ENCODE peak calls at places on chromosomes 3 and 15, in six cellular contexts. P is mesendoderm, X is endodermal cell, O is mammary epithelial cell, A is GM23248, L is astrocyte. N is an unnamed sample. For H3K4me1, the result is how much of the 10 kb centered on the place peaks cover.

GRCh38 chr3:185688808-185689207 is 102.7 kb downstream of the SENP2 start:
- DNase-seq in P (peak), A (peak), X (peak), O (peak), L (peak), N (no peak)

GRCh38 chr3:9218514-9218846 is 31.0 kb downstream of the SRGAP3 start:
- DNase-seq in X (no peak), O (no peak), L (no peak), A (no peak), P (no peak), N (no peak)

GRCh38 chr3:97901327-97902295 is 70.6 kb downstream of the RIOX2 start:
- DNase-seq in X (no peak), A (peak), L (no peak), O (no peak), P (no peak), N (no peak)

GRCh38 chr15:81160312-81161214 is 26.5 kb downstream of the CFAP161 start:
- DNase-seq in O (peak), L (peak), X (no peak), A (peak), P (no peak), N (no peak)

GRCh38 chr15:39579487-39580116 is 1.3 kb upstream of the THBS1 start:
- DNase-seq in A (peak), P (peak), L (peak), O (peak), X (peak), N (no peak)

GRCh38 chr15:101633356-101633755 is 18.8 kb downstream of the TM2D3 start:
- DNase-seq in X (no peak), P (no peak), L (no peak), A (no peak), O (no peak), N (no peak)

GRCh38 chr3:192444096-192444790 is 283.1 kb downstream of the FGF12 start:
- DNase-seq in O (peak), L (peak), P (peak), X (peak), A (peak), N (peak)

GRCh38 chr3:16789344-16790100 is 95.2 kb upstream of the PLCL2 start:
- DNase-seq in P (peak), A (no peak), X (no peak), O (no peak), L (no peak), N (no peak)

GRCh38 chr15:100525894-100526512 is 2.7 kb downstream of the CERS3 start:
- DNase-seq in P (no peak), A (no peak), L (no peak), X (no peak), O (no peak), N (no peak)

GRCh38 chr3:49805884-49806701 is 3.0 kb downstream of the INKA1 start:
- DNase-seq in X (peak), P (peak), A (no peak), O (no peak), L (no peak), N (peak)

GRCh38 chr3:52153389-52154096 is 680 bp downstream of the POC1A start:
- DNase-seq in L (no peak), O (peak), P (peak), X (peak), A (peak), N (peak)

GRCh38 chr15:27561816-27562215 is 537.3 kb downstream of the OCA2 start:
- DNase-seq in L (peak), X (no peak), A (no peak), O (no peak), P (no peak), N (no peak)

GRCh38 chr15:82566690-82567089 is 26.4 kb upstream of the RPS17 start:
- DNase-seq in A (peak), L (peak), O (no peak), P (no peak), X (peak), N (no peak)

GRCh38 chr15:63488432-63488910 is 15.9 kb upstream of the USP3 start:
- DNase-seq in L (no peak), X (no peak), O (no peak), P (no peak), A (no peak), N (no peak)

GRCh38 chr15:51613988-51614387 is 8.6 kb downstream of the DMXL2 start:
- DNase-seq in A (no peak), X (no peak), P (no peak), L (no peak), O (no peak), N (no peak)

GRCh38 chr15:33968224-33968623 is at the start of gene CHRM5:
- DNase-seq in O (no peak), L (no peak), A (no peak), P (no peak), X (no peak), N (no peak)

GRCh38 chr3:151925419-151925818 is 52.0 kb downstream of the SUCNR1 start:
- DNase-seq in O (peak), P (no peak), L (peak), X (no peak), A (no peak), N (no peak)

GRCh38 chr3:126930936-126931600 is 51.8 kb upstream of the PLXNA1 start:
- DNase-seq in X (no peak), L (no peak), P (no peak), O (no peak), A (no peak), N (no peak)

GRCh38 chr3:115436767-115437301 is 186.5 kb upstream of the GAP43 start:
- DNase-seq in O (peak), X (peak), A (peak), L (peak), P (peak), N (no peak)
- H3K9ac ChIP-seq in O (no peak), X (no peak), A (peak), L (peak), P (no peak), N (no peak)

GRCh38 chr15:94703591-94703990 is 472.2 kb downstream of the MCTP2 start:
- DNase-seq in L (no peak), P (no peak), O (no peak), X (no peak), A (no peak), N (no peak)
- H3K4me1 ChIP-seq in L (under half), P (under half), O (under half), X (under half), A (under half), N (under half)

DNA sequence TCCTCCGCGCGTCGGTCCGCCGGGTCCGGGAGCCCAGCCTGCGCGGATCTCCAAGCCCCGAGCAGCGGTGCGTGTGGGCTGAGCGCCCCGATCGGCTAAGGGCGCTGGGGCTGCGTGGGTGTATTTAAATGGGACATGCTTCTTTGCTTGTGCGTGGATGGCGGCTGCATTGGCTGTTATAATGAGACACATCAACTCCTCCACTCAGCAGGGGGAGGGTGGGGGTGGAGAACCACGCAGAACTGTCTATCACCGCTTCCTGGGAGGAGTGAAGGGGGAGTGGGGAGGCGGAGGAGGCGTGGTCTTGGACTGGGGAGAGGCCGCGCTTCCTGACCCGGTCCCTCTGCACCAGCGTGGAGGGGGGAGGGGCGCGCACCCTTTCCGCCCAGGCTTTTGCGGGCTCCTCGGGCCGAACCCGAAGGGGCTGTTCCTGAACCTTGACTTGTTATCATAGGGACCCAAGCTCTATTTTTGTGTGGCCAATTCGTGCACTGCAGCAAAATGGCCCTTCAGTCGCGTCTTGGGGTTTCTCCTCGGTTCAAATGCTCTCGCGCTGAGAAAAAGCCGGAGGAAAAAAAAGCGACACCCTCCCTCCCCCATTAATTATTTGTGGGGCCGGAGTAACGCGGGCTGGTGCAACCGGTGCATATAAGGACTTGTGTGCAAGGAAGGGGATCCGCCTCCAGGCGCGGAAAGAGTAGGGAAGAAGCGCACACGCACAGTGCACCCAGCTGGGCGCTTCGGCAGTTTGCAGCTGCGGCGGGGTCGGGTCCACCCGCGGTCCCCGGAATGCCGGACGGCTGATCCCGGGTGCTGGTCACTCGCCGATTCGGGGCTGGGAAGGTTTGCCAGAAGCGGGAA is at the start of gene TNIK:
- DNase-seq in O (peak), A (peak), X (peak), P (peak), L (peak), N (peak)
- H3K27ac ChIP-seq in O (peak), A (no peak), X (peak), P (peak), L (peak), N (no peak)

GRCh38 chr3:132593241-132593949 is 3.7 kb upstream of the ACKR4 start:
- DNase-seq in A (peak), X (no peak), O (no peak), P (no peak), L (no peak), N (no peak)
- H3K9ac ChIP-seq in A (peak), X (no peak), O (peak), P (no peak), L (peak), N (no peak)

DNA sequence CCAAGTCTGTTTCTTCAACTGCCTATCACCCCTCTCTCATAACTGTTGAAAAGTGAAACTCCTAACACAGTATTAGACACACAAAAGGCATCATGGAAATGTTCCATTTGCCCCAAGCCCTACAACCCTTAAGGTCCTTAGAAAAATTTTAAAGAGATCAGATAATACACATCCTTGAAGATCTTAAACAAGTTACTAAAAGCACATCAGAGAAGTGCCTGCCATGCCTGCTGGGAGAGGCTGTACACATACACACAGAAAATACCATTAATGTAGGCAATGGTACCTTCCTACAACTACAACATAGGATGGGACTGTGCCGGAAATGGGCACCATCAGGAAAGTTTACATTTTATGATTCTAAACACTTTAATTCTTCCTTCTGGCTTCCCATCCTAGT is 3.3 kb downstream of the ADAM10 start:
- DNase-seq in P (no peak), O (no peak), L (no peak), A (no peak), X (no peak), N (no peak)
- H3K4me1 ChIP-seq in P (under half), O (under half), L (under half), A (under half), X (under half), N (half or more)

DNA sequence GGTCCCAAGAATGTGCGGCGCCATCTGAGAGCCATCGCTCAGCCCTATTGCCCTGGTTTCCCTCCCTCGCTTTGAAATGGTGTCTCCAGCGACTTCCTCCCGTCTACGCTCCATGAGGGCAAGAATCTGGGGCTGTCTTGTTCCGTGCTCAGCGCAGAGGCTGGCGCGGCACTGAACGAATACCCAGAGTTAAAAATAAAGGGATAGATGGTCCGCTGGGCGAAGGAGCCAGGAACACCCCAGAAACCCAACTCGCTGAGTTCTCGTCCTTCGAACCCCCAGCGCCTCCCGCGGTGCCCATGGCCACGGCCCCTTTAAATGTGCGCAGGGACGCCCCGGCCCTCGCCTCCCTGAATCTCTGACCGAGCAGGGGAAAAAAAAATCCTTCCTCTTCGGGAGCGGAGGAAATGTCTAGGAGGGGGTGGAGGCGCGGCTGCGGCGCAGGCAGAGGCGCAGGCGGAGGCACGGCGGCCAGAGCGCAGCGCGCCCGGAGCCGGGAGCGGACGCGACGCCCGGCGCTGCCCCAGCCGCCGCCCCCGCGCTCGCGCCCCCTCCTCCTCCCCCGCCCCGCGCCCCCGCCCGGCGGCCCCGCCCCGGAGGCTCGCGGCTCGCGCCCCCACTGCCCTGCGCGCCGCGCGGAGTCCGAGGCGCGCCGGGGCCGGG is 8.6 kb upstream of the FGD5 start:
- DNase-seq in A (peak), X (peak), O (no peak), P (peak), L (no peak), N (no peak)
- H3K27ac ChIP-seq in A (no peak), X (no peak), O (no peak), P (no peak), L (no peak), N (no peak)

GRCh38 chr3:183185696-183186095 is 23.2 kb upstream of the LAMP3 start:
- DNase-seq in A (peak), L (peak), O (peak), P (no peak), X (no peak), N (peak)
- H3K9ac ChIP-seq in A (no peak), L (no peak), O (no peak), P (no peak), X (no peak), N (peak)

GRCh38 chr15:31353931-31354330 is 27.3 kb downstream of the KLF13 start:
- DNase-seq in X (no peak), O (no peak), L (no peak), A (peak), P (no peak), N (no peak)

GRCh38 chr15:31349233-31350141 is 22.9 kb downstream of the KLF13 start:
- DNase-seq in L (no peak), A (no peak), X (no peak), O (no peak), P (no peak), N (no peak)

GRCh38 chr15:31352911-31353811 is 26.5 kb downstream of the KLF13 start:
- DNase-seq in P (no peak), L (peak), O (no peak), X (no peak), A (peak), N (no peak)

GRCh38 chr15:31350771-31351170 is 24.1 kb downstream of the KLF13 start:
- DNase-seq in P (no peak), L (no peak), O (no peak), X (no peak), A (no peak), N (no peak)

GRCh38 chr15:31352283-31352880 is 25.7 kb downstream of the KLF13 start:
- DNase-seq in X (no peak), L (no peak), A (peak), O (no peak), P (no peak), N (no peak)
- H3K4me1 ChIP-seq in X (under half), L (under half), A (under half), O (under half), P (under half), N (half or more)

GRCh38 chr3:188635258-188636038 is 481.5 kb downstream of the LPP start:
- DNase-seq in O (no peak), L (peak), X (no peak), A (no peak), P (peak), N (no peak)
- H3K27ac ChIP-seq in O (no peak), L (no peak), X (no peak), A (no peak), P (no peak), N (no peak)

N was measured in Karpas-422.